ENCODE peak calls at places on chromosomes 11 and 22, in five cellular contexts. One of them, this sample, is unnamed.

GRCh38 chr11:68213135-68213515 is at the start of gene KMT5B:
- DNase-seq in K562: peak
- DNase-seq in H1: peak
- DNase-seq in GM12878: no peak
- DNase-seq in HepG2: no peak
- DNase-seq in this sample: no peak

GRCh38 chr11:122108192-122108799 is 7.7 kb downstream of the BLID start:
- DNase-seq in K562: peak
- DNase-seq in H1: peak
- DNase-seq in GM12878: no peak
- DNase-seq in HepG2: peak
- DNase-seq in this sample: peak

GRCh38 chr11:130214861-130215530 is 55.4 kb downstream of the ST14 start:
- DNase-seq in K562: no peak
- DNase-seq in H1: no peak
- DNase-seq in GM12878: no peak
- DNase-seq in HepG2: no peak
- DNase-seq in this sample: no peak

GRCh38 chr11:131977854-131978253 is 607.4 kb downstream of the NTM start:
- DNase-seq in K562: no peak
- DNase-seq in H1: no peak
- DNase-seq in GM12878: no peak
- DNase-seq in HepG2: no peak
- DNase-seq in this sample: no peak

GRCh38 chr11:131944709-131945108 is 574.3 kb downstream of the NTM start:
- DNase-seq in K562: no peak
- DNase-seq in H1: no peak
- DNase-seq in GM12878: no peak
- DNase-seq in HepG2: no peak
- DNase-seq in this sample: no peak

GRCh38 chr11:65165847-65166317 is 4.2 kb upstream of the SPDYC start:
- DNase-seq in K562: no peak
- DNase-seq in H1: no peak
- DNase-seq in GM12878: no peak
- DNase-seq in HepG2: peak
- DNase-seq in this sample: no peak

GRCh38 chr11:64092119-64092760 is 56.5 kb downstream of the FLRT1 start:
- DNase-seq in K562: peak
- DNase-seq in H1: no peak
- DNase-seq in GM12878: no peak
- DNase-seq in HepG2: no peak
- DNase-seq in this sample: no peak

GRCh38 chr22:19419464-19420178 is 11.9 kb downstream of the HIRA start:
- DNase-seq in K562: peak
- DNase-seq in H1: no peak
- DNase-seq in GM12878: peak
- DNase-seq in HepG2: no peak
- DNase-seq in this sample: no peak

GRCh38 chr11:102061276-102061675 is 14.0 kb downstream of the CFAP300 start:
- DNase-seq in K562: no peak
- DNase-seq in H1: no peak
- DNase-seq in GM12878: no peak
- DNase-seq in HepG2: peak
- DNase-seq in this sample: no peak

GRCh38 chr11:1036303-1036923 is at the start of gene MUC6:
- DNase-seq in K562: no peak
- DNase-seq in H1: no peak
- DNase-seq in GM12878: no peak
- DNase-seq in HepG2: no peak
- DNase-seq in this sample: no peak

GRCh38 chr11:720642-721346 is 14.8 kb downstream of the EPS8L2 start:
- DNase-seq in K562: peak
- DNase-seq in H1: peak
- DNase-seq in GM12878: no peak
- DNase-seq in HepG2: no peak
- DNase-seq in this sample: no peak

GRCh38 chr11:105229257-105229656 is 89.7 kb upstream of the CARD18 start:
- DNase-seq in K562: no peak
- DNase-seq in H1: no peak
- DNase-seq in GM12878: no peak
- DNase-seq in HepG2: no peak
- DNase-seq in this sample: no peak

GRCh38 chr22:46250035-46250782 is at the start of gene CDPF1:
- DNase-seq in K562: peak
- DNase-seq in H1: peak
- DNase-seq in GM12878: peak
- DNase-seq in HepG2: peak
- DNase-seq in this sample: peak

GRCh38 chr11:95788921-95789505 is 569 bp downstream of the FAM76B start:
- DNase-seq in K562: peak
- DNase-seq in H1: no peak
- DNase-seq in GM12878: no peak
- DNase-seq in HepG2: peak
- DNase-seq in this sample: peak

GRCh38 chr11:12841946-12842630 is 167.0 kb upstream of the RASSF10 start:
- DNase-seq in K562: peak
- DNase-seq in H1: no peak
- DNase-seq in GM12878: no peak
- DNase-seq in HepG2: no peak
- DNase-seq in this sample: peak

GRCh38 chr11:133082851-133083488 is 449.3 kb downstream of the OPCML start:
- DNase-seq in K562: peak
- DNase-seq in H1: peak
- DNase-seq in GM12878: no peak
- DNase-seq in HepG2: peak
- DNase-seq in this sample: peak

GRCh38 chr11:121143921-121144320 is 42.9 kb downstream of the TECTA start:
- DNase-seq in K562: no peak
- DNase-seq in H1: no peak
- DNase-seq in GM12878: no peak
- DNase-seq in HepG2: no peak
- DNase-seq in this sample: no peak

GRCh38 chr22:50473855-50474671 is 772 bp downstream of the SBF1 start:
- DNase-seq in K562: peak
- DNase-seq in H1: no peak
- DNase-seq in GM12878: no peak
- DNase-seq in HepG2: no peak
- DNase-seq in this sample: no peak

GRCh38 chr11:127564803-127565202 is 564.2 kb upstream of the KIRREL3 start:
- DNase-seq in K562: no peak
- DNase-seq in H1: no peak
- DNase-seq in GM12878: no peak
- DNase-seq in HepG2: no peak
- DNase-seq in this sample: no peak

GRCh38 chr11:71199226-71199815 is 53.1 kb downstream of the SHANK2 start:
- DNase-seq in K562: no peak
- DNase-seq in H1: no peak
- DNase-seq in GM12878: no peak
- DNase-seq in HepG2: no peak
- DNase-seq in this sample: no peak

GRCh38 chr22:49954354-49954753 is 6.2 kb upstream of the PIM3 start:
- DNase-seq in K562: no peak
- DNase-seq in H1: no peak
- DNase-seq in GM12878: no peak
- DNase-seq in HepG2: no peak
- DNase-seq in this sample: no peak

GRCh38 chr11:76598426-76598839 is 72.1 kb downstream of the LRRC32 start:
- DNase-seq in K562: peak
- DNase-seq in H1: peak
- DNase-seq in GM12878: peak
- DNase-seq in HepG2: peak
- DNase-seq in this sample: peak

GRCh38 chr11:104380358-104380757 is 216.4 kb upstream of the PDGFD start:
- DNase-seq in K562: no peak
- DNase-seq in H1: no peak
- DNase-seq in GM12878: no peak
- DNase-seq in HepG2: no peak
- DNase-seq in this sample: no peak

GRCh38 chr22:42688241-42688913 is 32.3 kb downstream of the A4GALT start:
- DNase-seq in K562: peak
- DNase-seq in H1: no peak
- DNase-seq in GM12878: no peak
- DNase-seq in HepG2: peak
- DNase-seq in this sample: peak

GRCh38 chr11:56841210-56841810 is 92.8 kb upstream of the OR9G4 start:
- DNase-seq in K562: peak
- DNase-seq in H1: peak
- DNase-seq in GM12878: peak
- DNase-seq in HepG2: peak
- DNase-seq in this sample: peak

GRCh38 chr22:46379301-46379930 is 43.9 kb downstream of the TRMU start:
- DNase-seq in K562: no peak
- DNase-seq in H1: no peak
- DNase-seq in GM12878: no peak
- DNase-seq in HepG2: peak
- DNase-seq in this sample: peak

GRCh38 chr11:29328961-29329441 is 687.8 kb downstream of the KCNA4 start:
- DNase-seq in K562: no peak
- DNase-seq in H1: no peak
- DNase-seq in GM12878: no peak
- DNase-seq in HepG2: peak
- DNase-seq in this sample: peak

GRCh38 chr11:128095459-128096096 is 491.8 kb downstream of the ETS1 start:
- DNase-seq in K562: no peak
- DNase-seq in H1: no peak
- DNase-seq in GM12878: no peak
- DNase-seq in HepG2: no peak
- DNase-seq in this sample: no peak

GRCh38 chr11:77151804-77152513 is 23.9 kb downstream of the MYO7A start:
- DNase-seq in K562: no peak
- DNase-seq in H1: no peak
- DNase-seq in GM12878: peak
- DNase-seq in HepG2: no peak
- DNase-seq in this sample: no peak

GRCh38 chr11:35173011-35173511 is 34.1 kb downstream of the CD44 start:
- DNase-seq in K562: no peak
- DNase-seq in H1: no peak
- DNase-seq in GM12878: peak
- DNase-seq in HepG2: peak
- DNase-seq in this sample: no peak

GRCh38 chr22:42868751-42869251 is 11.7 kb upstream of the ARFGAP3 start:
- DNase-seq in K562: no peak
- DNase-seq in H1: no peak
- DNase-seq in GM12878: no peak
- DNase-seq in HepG2: no peak
- DNase-seq in this sample: no peak

GRCh38 chr11:78855146-78855545 is 280.5 kb upstream of the NARS2 start:
- DNase-seq in K562: no peak
- DNase-seq in H1: no peak
- DNase-seq in GM12878: no peak
- DNase-seq in HepG2: no peak
- DNase-seq in this sample: no peak

GRCh38 chr11:27217496-27217895 is 145.5 kb downstream of the CCDC34 start:
- DNase-seq in K562: no peak
- DNase-seq in H1: no peak
- DNase-seq in GM12878: no peak
- DNase-seq in HepG2: no peak
- DNase-seq in this sample: no peak

GRCh38 chr11:58727415-58727797 is 4.3 kb downstream of the GLYAT start:
- DNase-seq in K562: no peak
- DNase-seq in H1: no peak
- DNase-seq in GM12878: no peak
- DNase-seq in HepG2: no peak
- DNase-seq in this sample: no peak
- TF ChIP-seq KDM1A in K562: no peak
- TF ChIP-seq KDM1A in H1: no peak
- TF ChIP-seq KDM1A in GM12878: no peak
- TF ChIP-seq KDM1A in HepG2: no peak
- TF ChIP-seq KDM1A in this sample: no peak

GRCh38 chr11:60803273-60803936 is 18.3 kb downstream of the MS4A10 start:
- DNase-seq in K562: no peak
- DNase-seq in H1: no peak
- DNase-seq in GM12878: no peak
- DNase-seq in HepG2: no peak
- DNase-seq in this sample: no peak
- TF ChIP-seq KDM1A in K562: no peak
- TF ChIP-seq KDM1A in H1: no peak
- TF ChIP-seq KDM1A in GM12878: no peak
- TF ChIP-seq KDM1A in HepG2: no peak
- TF ChIP-seq KDM1A in this sample: no peak

DNA sequence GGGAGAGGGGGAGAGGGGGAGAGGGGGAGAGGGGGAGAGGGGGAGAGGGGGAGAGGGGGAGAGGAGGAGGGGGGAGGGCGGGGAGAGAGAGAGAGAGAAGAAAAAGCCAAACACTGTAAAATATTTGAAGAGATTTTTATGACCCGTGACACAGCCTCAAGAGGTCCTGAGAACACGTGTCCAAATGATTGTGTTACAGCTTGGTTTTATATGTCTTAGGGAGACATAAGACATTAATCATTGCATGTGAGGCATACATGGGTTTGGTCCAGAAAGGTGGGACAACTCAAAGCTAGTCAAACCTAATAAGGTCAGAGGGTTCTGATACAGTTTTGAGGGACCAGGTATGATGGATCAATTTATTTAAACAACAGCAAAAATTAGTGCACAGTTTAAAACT is 252.0 kb upstream of the ANO3 start:
- DNase-seq in K562: no peak
- DNase-seq in H1: no peak
- DNase-seq in GM12878: no peak
- DNase-seq in HepG2: no peak
- DNase-seq in this sample: no peak
- TF ChIP-seq KDM1A in K562: no peak
- TF ChIP-seq KDM1A in H1: no peak
- TF ChIP-seq KDM1A in GM12878: no peak
- TF ChIP-seq KDM1A in HepG2: no peak
- TF ChIP-seq KDM1A in this sample: no peak

DNA sequence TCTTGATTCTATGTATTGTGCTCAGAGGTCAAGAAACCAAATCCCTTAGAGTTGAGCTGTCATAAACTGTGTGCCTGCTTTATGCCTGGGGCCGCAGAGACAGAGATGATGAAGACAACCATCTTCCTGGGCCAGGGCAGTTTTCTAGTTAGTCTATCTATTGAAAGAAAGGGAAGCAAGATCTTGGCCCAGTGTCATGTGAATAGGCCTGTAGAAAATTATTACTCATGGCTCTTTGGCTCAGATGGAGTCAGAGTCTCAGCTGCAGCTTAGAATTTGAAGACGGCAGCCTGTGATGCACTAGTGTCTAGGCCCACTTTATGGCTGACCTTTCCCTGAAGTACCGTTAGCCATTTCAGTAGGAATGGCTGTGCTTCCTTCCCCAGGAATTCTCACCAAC is 112.0 kb downstream of the DBX1 start:
- DNase-seq in K562: no peak
- DNase-seq in H1: no peak
- DNase-seq in GM12878: no peak
- DNase-seq in HepG2: no peak
- DNase-seq in this sample: no peak
- TF ChIP-seq KDM1A in K562: no peak
- TF ChIP-seq KDM1A in H1: no peak
- TF ChIP-seq KDM1A in GM12878: no peak
- TF ChIP-seq KDM1A in HepG2: no peak
- TF ChIP-seq KDM1A in this sample: no peak